ENCODE peak calls at places on chromosomes 1 and 21, in seven cellular contexts. K is effector memory CD8-positive, alpha-beta T cell; Y is activated naive CD4-positive, alpha-beta T cell treated with anti-CD3 and anti-CD28 coated beads, Interleukin-2, amount 50 U/mL, for 16 hours; C is HS-5; R is lung microvascular endothelial cell; B is activated T-helper 2 cell treated with anti-CD3 and anti-CD28 coated beads, Interferon-gamma antibody, Interleukin-2, Interleukin-4, amounts not matched to agents 10 μg/mL and 5 μg/mL and 100 μg/mL, durations not matched to agents 14 hours and 24 hours and 36 hours; H is MCF 10A. W is an unnamed sample.

GRCh38 chr1:169468982-169469381 is 16.8 kb downstream of the SLC19A2 start:
- DNase-seq in K (no peak), Y (no peak), C (no peak), R (no peak), B (no peak), H (peak; percentile 35), W (no peak)

GRCh38 chr1:65001238-65001792 is 35.0 kb upstream of the JAK1 start:
- DNase-seq in K (peak; percentile 53), Y (peak; percentile 78), C (no peak), R (peak; percentile 73), B (peak; percentile 26), H (no peak), W (no peak)

GRCh38 chr1:12095822-12096263 is 32.7 kb downstream of the TNFRSF8 start:
- DNase-seq in K (no peak), Y (no peak), C (no peak), R (no peak), B (no peak), H (peak; percentile 30), W (peak; percentile 38)

GRCh38 chr1:45543599-45544417 is 6.8 kb upstream of the AKR1A1 start:
- DNase-seq in K (peak; percentile 65), Y (peak; percentile 55), C (no peak), R (peak; percentile 90), B (peak; percentile 63), H (no peak), W (no peak)

GRCh38 chr1:232767381-232768074 is 37.7 kb upstream of the MAP10 start:
- DNase-seq in K (no peak), Y (no peak), C (peak; percentile 46), R (peak; percentile 75), B (no peak), H (peak; percentile 100), W (peak; percentile 4)

GRCh38 chr1:94919241-94920030 is 7.5 kb downstream of the CNN3 start:
- DNase-seq in K (no peak), Y (no peak), C (no peak), R (no peak), B (no peak), H (no peak), W (no peak)

GRCh38 chr1:47624531-47624930 is 186.7 kb downstream of the FOXD2 start:
- DNase-seq in K (no peak), Y (no peak), C (no peak), R (no peak), B (no peak), H (no peak), W (no peak)

GRCh38 chr1:84300501-84300900 is 1.0 kb upstream of the SAMD13 start:
- DNase-seq in K (no peak), Y (no peak), C (no peak), R (no peak), B (no peak), H (no peak), W (no peak)

GRCh38 chr1:112501810-112502641 is 6.7 kb upstream of the WNT2B start:
- DNase-seq in K (peak; percentile 50), Y (peak; percentile 67), C (no peak), R (peak; percentile 72), B (peak; percentile 22), H (peak; percentile 69), W (peak; percentile 52)

GRCh38 chr1:205456868-205457724 is 1.3 kb upstream of the BLACAT1 start:
- DNase-seq in K (no peak), Y (no peak), C (no peak), R (no peak), B (no peak), H (no peak), W (no peak)

GRCh38 chr21:44914176-44914874 is 6.4 kb downstream of the ITGB2 start:
- DNase-seq in K (peak; percentile 67), Y (no peak), C (no peak), R (no peak), B (peak; percentile 65), H (no peak), W (no peak)

GRCh38 chr1:19708558-19708957 is 43.9 kb downstream of the HTR6 start:
- DNase-seq in K (no peak), Y (no peak), C (no peak), R (no peak), B (no peak), H (no peak), W (no peak)

GRCh38 chr1:52614671-52615070 is 12.5 kb downstream of the GPX7 start:
- DNase-seq in K (no peak), Y (no peak), C (no peak), R (no peak), B (no peak), H (no peak), W (no peak)

GRCh38 chr1:115761601-115762302 is 6.8 kb downstream of the CASQ2 start:
- DNase-seq in K (no peak), Y (no peak), C (no peak), R (no peak), B (no peak), H (no peak), W (no peak)

GRCh38 chr1:3541465-3541864 is 69.8 kb downstream of the MEGF6 start:
- DNase-seq in K (no peak), Y (no peak), C (no peak), R (no peak), B (no peak), H (no peak), W (no peak)

GRCh38 chr1:178818416-178818815 is 52.5 kb downstream of the ANGPTL1 start:
- DNase-seq in K (no peak), Y (no peak), C (no peak), R (no peak), B (no peak), H (peak; percentile 9), W (no peak)

GRCh38 chr21:42245348-42246185 is 26.6 kb downstream of the ABCG1 start:
- DNase-seq in K (no peak), Y (no peak), C (no peak), R (no peak), B (no peak), H (no peak), W (no peak)

GRCh38 chr1:170808229-170808870 is 127.0 kb upstream of the MROH9 start:
- DNase-seq in K (no peak), Y (no peak), C (no peak), R (no peak), B (no peak), H (no peak), W (no peak)

GRCh38 chr21:44500111-44500510 is 39.9 kb downstream of the KRTAP10-1 start:
- DNase-seq in K (no peak), Y (no peak), C (no peak), R (no peak), B (no peak), H (no peak), W (no peak)

GRCh38 chr1:234111458-234112142 is 207.1 kb downstream of the SLC35F3 start:
- DNase-seq in K (no peak), Y (no peak), C (no peak), R (peak; percentile 31), B (no peak), H (peak; percentile 50), W (no peak)

W was measured in HS-27A.